ENCODE peak calls at places on chromosomes 11 and 22, in seven cellular contexts. O is HL-60, A is heart right ventricle, Z is PC-3, E is right atrium auricular region, B is sigmoid colon, I is brain microvascular endothelial cell. X is an unnamed sample. For H3K27me3, the result is how much of the 10 kb centered on the place peaks cover.

GRCh38 chr11:103699216-103699615 is 337.2 kb upstream of the DDI1 start:
- DNase-seq in O (no peak), A (no peak), Z (peak), E (no peak), B (no peak), I (no peak), X (no peak)

GRCh38 chr11:86558219-86558618 is 114.2 kb downstream of the ME3 start:
- DNase-seq in O (no peak), A (no peak), Z (no peak), E (no peak), B (no peak), I (no peak), X (no peak)

GRCh38 chr11:110130642-110131238 is 37.5 kb downstream of the ZC3H12C start:
- DNase-seq in O (no peak), A (no peak), Z (no peak), E (no peak), B (no peak), I (no peak), X (peak)

GRCh38 chr11:107752508-107752907 is 40.7 kb upstream of the SLN start:
- DNase-seq in O (no peak), A (no peak), Z (no peak), E (no peak), B (no peak), I (no peak), X (no peak)

GRCh38 chr11:58301576-58301975 is 33.5 kb upstream of the OR10W1 start:
- DNase-seq in O (no peak), A (no peak), Z (peak), E (no peak), B (no peak), I (peak), X (no peak)

GRCh38 chr11:85827768-85828639 is 17.1 kb upstream of the SYTL2 start:
- DNase-seq in O (no peak), A (no peak), Z (peak), E (no peak), B (no peak), I (peak), X (peak)

GRCh38 chr22:20591660-20592310 is 84.4 kb downstream of the MED15 start:
- DNase-seq in O (no peak), A (no peak), Z (no peak), E (no peak), B (no peak), I (peak), X (no peak)

GRCh38 chr22:50610581-50610980 is 10.0 kb downstream of the MAPK8IP2 start:
- DNase-seq in O (no peak), A (no peak), Z (no peak), E (no peak), B (no peak), I (no peak), X (no peak)

GRCh38 chr11:1959786-1960185 is 12.7 kb downstream of the MRPL23 start:
- DNase-seq in O (no peak), A (no peak), Z (no peak), E (no peak), B (peak), I (no peak), X (no peak)

GRCh38 chr11:95507794-95508193 is 276.8 kb upstream of the SESN3 start:
- DNase-seq in O (no peak), A (no peak), Z (no peak), E (no peak), B (no peak), I (no peak), X (no peak)

GRCh38 chr22:29011200-29011867 is 50.3 kb downstream of the C22orf31 start:
- DNase-seq in O (no peak), A (peak), Z (no peak), E (no peak), B (no peak), I (no peak), X (no peak)

GRCh38 chr11:62141111-62142042 is 17.6 kb downstream of the INCENP start:
- DNase-seq in O (no peak), A (no peak), Z (no peak), E (peak), B (no peak), I (no peak), X (no peak)

GRCh38 chr11:99494065-99494464 is 473.3 kb downstream of the CNTN5 start:
- DNase-seq in O (no peak), A (no peak), Z (no peak), E (no peak), B (no peak), I (no peak), X (no peak)
- H3K4me3 ChIP-seq in O (no peak), A (no peak), Z (no peak), E (no peak), B (no peak), I (no peak), X (no peak)

DNA sequence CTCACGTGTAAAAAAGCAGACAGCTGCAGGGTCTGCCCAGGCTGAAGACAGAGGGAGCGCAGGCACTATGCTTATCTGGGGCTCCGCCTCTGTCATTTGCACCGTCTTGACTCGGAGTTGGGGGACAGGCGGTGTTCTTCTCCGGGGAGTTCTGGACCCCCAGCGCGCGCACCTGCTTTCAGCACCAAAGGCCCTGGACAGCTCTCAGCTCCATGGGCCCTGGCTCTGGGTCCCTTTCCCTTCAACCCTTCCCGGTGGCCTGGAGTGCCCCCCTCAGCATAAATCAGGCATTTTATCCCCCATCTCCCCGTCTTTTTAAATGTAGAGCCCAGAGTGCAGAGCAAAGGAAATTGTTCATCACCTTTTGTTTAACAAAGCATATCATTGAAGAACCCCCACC is 1.5 kb downstream of the SEZ6L start:
- DNase-seq in O (no peak), A (peak), Z (no peak), E (no peak), B (no peak), I (no peak), X (no peak)
- H3K27me3 ChIP-seq in O (under half), A (half or more), Z (under half), E (under half), B (half or more), I (under half), X (under half)

DNA sequence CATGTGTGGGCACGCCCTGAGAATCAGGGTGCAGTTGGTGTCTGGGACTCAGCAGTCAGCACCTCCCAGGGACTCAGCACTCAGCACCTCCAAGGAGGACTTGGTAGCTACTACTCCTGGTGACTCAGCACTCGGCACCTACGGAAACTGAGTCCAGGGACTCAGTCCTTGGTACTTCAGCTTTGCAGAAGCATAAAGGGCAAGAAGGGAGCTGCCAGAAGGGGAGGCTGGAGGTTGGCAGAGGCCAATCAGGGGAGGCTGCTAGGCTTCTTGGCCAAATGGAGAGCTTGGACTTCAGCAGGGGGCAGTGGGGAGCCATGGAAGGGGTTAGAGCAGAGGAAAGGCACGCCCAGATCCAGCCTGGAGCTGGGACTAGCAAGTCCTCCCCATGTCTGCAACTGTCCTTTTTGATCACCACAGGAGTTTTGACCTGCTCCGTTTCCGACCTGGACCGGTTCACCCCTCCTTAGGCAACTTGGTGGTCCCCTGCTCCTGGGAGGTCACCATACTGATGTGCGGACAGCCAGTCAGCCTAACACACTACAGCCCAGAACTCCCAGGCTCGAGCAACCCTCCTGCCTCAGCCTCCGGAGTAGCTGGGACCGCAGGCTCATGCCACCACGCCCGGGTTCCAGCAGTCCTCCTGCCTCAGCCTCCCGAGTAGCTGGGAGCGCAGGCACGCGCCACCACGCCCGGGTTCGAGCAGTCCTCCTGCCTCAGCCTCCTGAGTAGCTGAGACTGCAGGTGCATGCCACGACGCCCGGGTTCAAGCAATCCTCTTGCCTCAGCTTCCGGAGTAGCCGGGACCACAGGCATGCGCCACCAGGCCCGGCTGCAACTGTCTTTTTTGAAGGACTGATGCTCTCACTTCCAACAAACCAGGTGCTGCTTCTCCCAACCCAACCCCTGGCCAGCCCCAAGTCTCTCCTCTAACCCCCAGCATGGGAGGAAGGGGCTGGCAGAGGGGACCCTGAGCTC is 1.5 kb downstream of the ANO9 start:
- DNase-seq in O (no peak), A (no peak), Z (no peak), E (no peak), B (no peak), I (no peak), X (no peak)
- H3K4me3 ChIP-seq in O (no peak), A (no peak), Z (peak), E (no peak), B (no peak), I (no peak), X (no peak)

GRCh38 chr11:17673951-17674350 is 45.4 kb upstream of the MYOD1 start:
- DNase-seq in O (no peak), A (no peak), Z (peak), E (no peak), B (no peak), I (peak), X (no peak)
- H3K27me3 ChIP-seq in O (under half), A (under half), Z (under half), E (under half), B (under half), I (under half), X (under half)

GRCh38 chr22:23075525-23076216 is 5.4 kb downstream of the GNAZ start:
- DNase-seq in O (no peak), A (no peak), Z (no peak), E (no peak), B (no peak), I (no peak), X (no peak)
- H3K4me3 ChIP-seq in O (no peak), A (no peak), Z (no peak), E (no peak), B (no peak), I (no peak), X (no peak)

DNA sequence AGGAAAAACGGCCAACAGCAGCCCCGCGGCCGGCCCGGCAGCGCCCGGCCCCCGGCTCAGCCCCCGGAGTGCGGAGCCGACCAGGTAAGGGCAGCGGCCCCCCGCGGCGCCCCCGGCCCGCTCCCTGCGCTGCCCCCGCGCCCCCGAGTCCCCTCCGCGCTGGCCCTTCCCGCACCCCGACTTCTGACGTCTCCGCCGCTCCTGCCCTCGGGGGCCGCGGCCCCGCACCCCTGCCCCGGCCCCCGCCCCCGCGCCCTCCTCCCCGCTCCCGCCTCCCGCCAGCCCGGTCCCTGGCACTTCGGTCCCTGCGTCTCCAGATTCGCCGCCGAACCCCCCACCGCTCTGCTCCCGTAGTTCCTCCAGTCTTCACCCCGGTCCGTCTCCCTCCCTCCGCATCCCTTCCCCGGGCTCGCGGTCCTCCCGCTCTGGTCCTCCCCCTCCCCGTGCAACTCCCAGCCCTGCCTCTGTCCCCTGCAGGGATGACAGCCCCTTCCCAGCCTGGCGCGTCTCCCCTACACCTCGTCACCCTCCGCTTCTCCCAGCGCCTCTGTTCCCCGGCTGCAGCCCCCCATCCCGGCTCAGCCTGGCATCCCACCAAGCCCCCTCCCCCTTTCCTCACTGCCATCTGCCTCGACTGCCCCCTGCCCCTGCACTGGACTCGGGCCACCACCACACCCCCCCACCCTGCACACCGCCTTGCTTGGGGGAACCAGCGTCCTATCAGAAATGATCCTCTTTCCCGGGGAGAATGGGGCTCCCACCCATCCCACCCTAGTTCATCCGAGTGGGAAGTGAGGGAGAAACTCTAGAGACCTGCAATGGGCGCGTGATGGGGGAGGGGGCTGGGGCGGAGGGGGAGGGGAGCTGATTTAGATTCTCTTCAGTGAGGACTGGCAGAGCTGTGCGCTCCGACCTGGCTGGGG is 517 bp downstream of the GRIK4 start:
- DNase-seq in O (no peak), A (no peak), Z (no peak), E (no peak), B (no peak), I (no peak), X (no peak)
- H3K27me3 ChIP-seq in O (under half), A (half or more), Z (half or more), E (under half), B (under half), I (under half), X (under half)

DNA sequence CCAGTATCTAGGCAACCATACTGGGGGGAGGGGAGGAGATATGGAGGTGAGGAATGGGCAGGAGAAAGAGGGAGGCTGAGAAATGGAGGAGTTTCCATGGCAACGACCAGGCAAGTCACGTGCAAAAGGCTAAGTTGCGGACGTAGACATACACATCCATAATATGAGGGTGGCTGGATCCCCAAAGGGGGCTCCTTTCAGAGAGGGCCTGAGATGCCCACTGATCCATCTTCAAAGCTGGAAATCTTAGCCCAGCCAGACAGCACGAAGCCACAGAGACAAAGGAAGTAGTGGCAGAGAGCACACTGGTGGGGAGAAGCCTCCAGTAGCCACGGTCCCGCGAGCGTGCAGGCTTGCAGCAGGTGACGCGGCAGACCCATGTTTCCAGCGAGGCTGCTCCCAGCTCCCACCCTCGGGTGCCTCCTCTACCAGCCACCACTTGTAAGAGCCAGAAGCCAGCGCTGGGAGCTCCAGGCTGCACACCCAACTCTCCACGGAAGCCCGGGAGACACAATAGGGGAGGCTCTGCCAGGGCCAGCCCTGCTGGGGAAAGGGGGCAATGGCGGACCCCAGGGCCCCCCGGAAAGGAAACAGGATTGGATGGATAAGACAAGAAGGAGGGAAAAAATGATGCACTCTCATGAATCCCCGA is 935 bp downstream of the FXYD6 start:
- DNase-seq in O (no peak), A (no peak), Z (no peak), E (no peak), B (peak), I (no peak), X (no peak)
- H3K4me3 ChIP-seq in O (no peak), A (peak), Z (no peak), E (peak), B (peak), I (no peak), X (peak)

GRCh38 chr11:82734120-82734479 is 436 bp upstream of the FAM181B start:
- DNase-seq in O (no peak), A (no peak), Z (no peak), E (no peak), B (no peak), I (no peak), X (no peak)
- H3K27me3 ChIP-seq in O (half or more), A (half or more), Z (half or more), E (under half), B (half or more), I (under half), X (under half)

X was measured in kidney epithelial cell.